ENCODE peak calls at places on chromosomes 12 and 14, in six cellular contexts. One of them, this sample, is unnamed.
A peak's percentile ranks its signal among the peaks of the same experiment; 100 is the strongest.

GRCh38 chr12:25859976-25860375 is 98.5 kb upstream of the RASSF8 start:
- DNase-seq in neural progenitor cell: no peak
- DNase-seq in GM23338: no peak
- DNase-seq in GM23248: no peak
- DNase-seq in PC-9: no peak
- DNase-seq in PC-3: no peak
- DNase-seq in this sample: no peak

GRCh38 chr12:42145197-42145549 is 499 bp upstream of the GXYLT1 start:
- DNase-seq in neural progenitor cell: peak; percentile 40
- DNase-seq in GM23338: peak; percentile 35
- DNase-seq in GM23248: no peak
- DNase-seq in PC-9: no peak
- DNase-seq in PC-3: peak; percentile 2
- DNase-seq in this sample: no peak

GRCh38 chr12:2084553-2085296 is 31.9 kb downstream of the CACNA1C start:
- DNase-seq in neural progenitor cell: no peak
- DNase-seq in GM23338: no peak
- DNase-seq in GM23248: peak; percentile 96
- DNase-seq in PC-9: no peak
- DNase-seq in PC-3: peak; percentile 38
- DNase-seq in this sample: no peak

GRCh38 chr12:53950441-53950781 is 4.3 kb upstream of the HOXC12 start:
- DNase-seq in neural progenitor cell: no peak
- DNase-seq in GM23338: no peak
- DNase-seq in GM23248: no peak
- DNase-seq in PC-9: no peak
- DNase-seq in PC-3: peak; percentile 47
- DNase-seq in this sample: no peak

GRCh38 chr12:46402861-46403731 is 30.5 kb upstream of the SLC38A2 start:
- DNase-seq in neural progenitor cell: no peak
- DNase-seq in GM23338: no peak
- DNase-seq in GM23248: peak; percentile 62
- DNase-seq in PC-9: no peak
- DNase-seq in PC-3: peak; percentile 17
- DNase-seq in this sample: no peak

GRCh38 chr12:132435486-132436187 is 54.3 kb upstream of the FBRSL1 start:
- DNase-seq in neural progenitor cell: no peak
- DNase-seq in GM23338: no peak
- DNase-seq in GM23248: no peak
- DNase-seq in PC-9: no peak
- DNase-seq in PC-3: no peak
- DNase-seq in this sample: no peak

GRCh38 chr12:1676043-1676442 is 14.8 kb upstream of the ADIPOR2 start:
- DNase-seq in neural progenitor cell: no peak
- DNase-seq in GM23338: no peak
- DNase-seq in GM23248: no peak
- DNase-seq in PC-9: no peak
- DNase-seq in PC-3: no peak
- DNase-seq in this sample: no peak

GRCh38 chr14:68359862-68360552 is 432.9 kb downstream of the ZFP36L1 start:
- DNase-seq in neural progenitor cell: no peak
- DNase-seq in GM23338: no peak
- DNase-seq in GM23248: peak; percentile 45
- DNase-seq in PC-9: no peak
- DNase-seq in PC-3: peak; percentile 28
- DNase-seq in this sample: no peak

GRCh38 chr12:5556033-5556614 is 124.2 kb downstream of the NTF3 start:
- DNase-seq in neural progenitor cell: no peak
- DNase-seq in GM23338: peak; percentile 59
- DNase-seq in GM23248: no peak
- DNase-seq in PC-9: no peak
- DNase-seq in PC-3: peak; percentile 2
- DNase-seq in this sample: no peak

GRCh38 chr12:28811457-28811856 is 337.6 kb upstream of the FAR2 start:
- DNase-seq in neural progenitor cell: no peak
- DNase-seq in GM23338: no peak
- DNase-seq in GM23248: no peak
- DNase-seq in PC-9: no peak
- DNase-seq in PC-3: no peak
- DNase-seq in this sample: no peak

GRCh38 chr12:55972906-55973597 is 826 bp upstream of the RAB5B start:
- DNase-seq in neural progenitor cell: no peak
- DNase-seq in GM23338: no peak
- DNase-seq in GM23248: no peak
- DNase-seq in PC-9: no peak
- DNase-seq in PC-3: no peak
- DNase-seq in this sample: no peak

GRCh38 chr12:121005346-121005815 is 10.9 kb downstream of the C12orf43 start:
- DNase-seq in neural progenitor cell: peak; percentile 77
- DNase-seq in GM23338: peak; percentile 87
- DNase-seq in GM23248: peak; percentile 70
- DNase-seq in PC-9: peak; percentile 60
- DNase-seq in PC-3: peak; percentile 72
- DNase-seq in this sample: peak; percentile 37

GRCh38 chr14:23164949-23165348 is 18.5 kb downstream of the SLC7A8 start:
- DNase-seq in neural progenitor cell: no peak
- DNase-seq in GM23338: no peak
- DNase-seq in GM23248: no peak
- DNase-seq in PC-9: no peak
- DNase-seq in PC-3: no peak
- DNase-seq in this sample: no peak

GRCh38 chr14:73472182-73473114 is 14.1 kb upstream of the NUMB start:
- DNase-seq in neural progenitor cell: peak; percentile 71
- DNase-seq in GM23338: peak; percentile 86
- DNase-seq in GM23248: peak; percentile 83
- DNase-seq in PC-9: peak; percentile 51
- DNase-seq in PC-3: peak; percentile 87
- DNase-seq in this sample: peak; percentile 51

GRCh38 chr12:109981311-109981710 is 14.9 kb downstream of the GIT2 start:
- DNase-seq in neural progenitor cell: no peak
- DNase-seq in GM23338: no peak
- DNase-seq in GM23248: no peak
- DNase-seq in PC-9: no peak
- DNase-seq in PC-3: no peak
- DNase-seq in this sample: no peak

GRCh38 chr12:39912211-39912980 is 193.5 kb downstream of the SLC2A13 start:
- DNase-seq in neural progenitor cell: no peak
- DNase-seq in GM23338: peak; percentile 6
- DNase-seq in GM23248: no peak
- DNase-seq in PC-9: no peak
- DNase-seq in PC-3: peak; percentile 79
- DNase-seq in this sample: no peak

GRCh38 chr12:109710747-109711595 is 2.7 kb upstream of the FAM222A start:
- DNase-seq in neural progenitor cell: no peak
- DNase-seq in GM23338: no peak
- DNase-seq in GM23248: peak; percentile 49
- DNase-seq in PC-9: peak; percentile 84
- DNase-seq in PC-3: no peak
- DNase-seq in this sample: no peak

GRCh38 chr14:29710015-29710414 is 217.6 kb downstream of the PRKD1 start:
- DNase-seq in neural progenitor cell: peak; percentile 19
- DNase-seq in GM23338: no peak
- DNase-seq in GM23248: peak; percentile 14
- DNase-seq in PC-9: no peak
- DNase-seq in PC-3: peak; percentile 22
- DNase-seq in this sample: no peak

GRCh38 chr14:99672506-99673327 is 11.4 kb upstream of the CYP46A1 start:
- DNase-seq in neural progenitor cell: no peak
- DNase-seq in GM23338: peak; percentile 44
- DNase-seq in GM23248: no peak
- DNase-seq in PC-9: no peak
- DNase-seq in PC-3: no peak
- DNase-seq in this sample: peak; percentile 21

GRCh38 chr14:24875203-24875840 is 174.6 kb downstream of the STXBP6 start:
- DNase-seq in neural progenitor cell: no peak
- DNase-seq in GM23338: no peak
- DNase-seq in GM23248: peak; percentile 56
- DNase-seq in PC-9: no peak
- DNase-seq in PC-3: no peak
- DNase-seq in this sample: no peak

GRCh38 chr12:29519585-29520182 is 22.2 kb upstream of the OVCH1 start:
- DNase-seq in neural progenitor cell: peak; percentile 44
- DNase-seq in GM23338: peak; percentile 49
- DNase-seq in GM23248: peak; percentile 56
- DNase-seq in PC-9: no peak
- DNase-seq in PC-3: peak; percentile 86
- DNase-seq in this sample: peak; percentile 57

GRCh38 chr14:33959692-33960151 is 8.8 kb upstream of the EGLN3 start:
- DNase-seq in neural progenitor cell: peak; percentile 57
- DNase-seq in GM23338: peak; percentile 66
- DNase-seq in GM23248: no peak
- DNase-seq in PC-9: no peak
- DNase-seq in PC-3: no peak
- DNase-seq in this sample: no peak

GRCh38 chr12:28222081-28222700 is 31.9 kb downstream of the CCDC91 start:
- DNase-seq in neural progenitor cell: no peak
- DNase-seq in GM23338: no peak
- DNase-seq in GM23248: no peak
- DNase-seq in PC-9: no peak
- DNase-seq in PC-3: no peak
- DNase-seq in this sample: no peak

GRCh38 chr12:4275869-4276253 is 2.3 kb downstream of the CCND2 start:
- DNase-seq in neural progenitor cell: peak; percentile 19
- DNase-seq in GM23338: peak; percentile 36
- DNase-seq in GM23248: no peak
- DNase-seq in PC-9: no peak
- DNase-seq in PC-3: no peak
- DNase-seq in this sample: no peak

GRCh38 chr12:52361553-52361952 is 5.7 kb downstream of the KRT85 start:
- DNase-seq in neural progenitor cell: no peak
- DNase-seq in GM23338: no peak
- DNase-seq in GM23248: no peak
- DNase-seq in PC-9: no peak
- DNase-seq in PC-3: no peak
- DNase-seq in this sample: no peak

DNA sequence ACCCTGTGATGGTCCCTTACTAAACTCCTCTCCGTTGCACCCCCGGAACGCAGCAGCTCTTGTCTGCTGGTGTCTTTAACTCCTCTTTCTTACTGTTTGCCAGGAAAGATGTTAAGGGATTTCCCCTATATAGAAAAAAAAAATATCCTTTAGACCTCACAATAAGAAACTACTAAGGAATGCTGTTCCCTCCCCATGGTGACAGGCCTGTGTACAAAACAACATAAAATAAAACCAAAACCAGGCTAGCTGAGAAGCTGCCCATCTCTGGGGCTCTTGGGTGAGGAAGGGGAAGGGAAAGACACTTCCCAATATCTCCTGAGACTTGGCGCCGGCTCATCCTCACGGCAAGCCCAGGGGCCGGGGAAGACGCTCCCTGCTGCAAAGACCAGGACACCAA is 95.5 kb downstream of the CHGA start:
- DNase-seq in neural progenitor cell: no peak
- DNase-seq in GM23338: no peak
- DNase-seq in GM23248: peak; percentile 44
- DNase-seq in PC-9: no peak
- DNase-seq in PC-3: no peak
- DNase-seq in this sample: no peak
- H3K79me2 ChIP-seq in neural progenitor cell: no peaks in the 10 kb centered on the region
- H3K79me2 ChIP-seq in GM23338: peaks cover 56% of the 10 kb centered on the region
- H3K79me2 ChIP-seq in GM23248: no peaks in the 10 kb centered on the region
- H3K79me2 ChIP-seq in PC-9: peaks cover 4% of the 10 kb centered on the region
- H3K79me2 ChIP-seq in PC-3: no peaks in the 10 kb centered on the region
- H3K79me2 ChIP-seq in this sample: no peaks in the 10 kb centered on the region

GRCh38 chr14:60640859-60641721 is 8.2 kb downstream of the SIX1 start:
- DNase-seq in neural progenitor cell: peak; percentile 36
- DNase-seq in GM23338: peak; percentile 52
- DNase-seq in GM23248: no peak
- DNase-seq in PC-9: no peak
- DNase-seq in PC-3: no peak
- DNase-seq in this sample: no peak

GRCh38 chr14:60637138-60637489 is 12.2 kb downstream of the SIX1 start:
- DNase-seq in neural progenitor cell: peak; percentile 29
- DNase-seq in GM23338: no peak
- DNase-seq in GM23248: no peak
- DNase-seq in PC-9: no peak
- DNase-seq in PC-3: no peak
- DNase-seq in this sample: no peak

GRCh38 chr14:60634153-60634552 is 15.1 kb downstream of the SIX1 start:
- DNase-seq in neural progenitor cell: no peak
- DNase-seq in GM23338: no peak
- DNase-seq in GM23248: no peak
- DNase-seq in PC-9: no peak
- DNase-seq in PC-3: no peak
- DNase-seq in this sample: no peak

GRCh38 chr14:60639677-60640076 is 9.6 kb downstream of the SIX1 start:
- DNase-seq in neural progenitor cell: no peak
- DNase-seq in GM23338: no peak
- DNase-seq in GM23248: no peak
- DNase-seq in PC-9: no peak
- DNase-seq in PC-3: no peak
- DNase-seq in this sample: no peak

GRCh38 chr14:60637490-60638452 is 11.5 kb downstream of the SIX1 start:
- DNase-seq in neural progenitor cell: peak; percentile 79
- DNase-seq in GM23338: peak; percentile 82
- DNase-seq in GM23248: peak; percentile 69
- DNase-seq in PC-9: no peak
- DNase-seq in PC-3: peak; percentile 42
- DNase-seq in this sample: no peak
- TF ChIP-seq EZH2 in neural progenitor cell: peak; percentile 55
- TF ChIP-seq EZH2 in GM23338: peak; percentile 2
- TF ChIP-seq EZH2 in GM23248: no peak
- TF ChIP-seq EZH2 in PC-9: no peak
- TF ChIP-seq EZH2 in PC-3: no peak
- TF ChIP-seq EZH2 in this sample: no peak

DNA sequence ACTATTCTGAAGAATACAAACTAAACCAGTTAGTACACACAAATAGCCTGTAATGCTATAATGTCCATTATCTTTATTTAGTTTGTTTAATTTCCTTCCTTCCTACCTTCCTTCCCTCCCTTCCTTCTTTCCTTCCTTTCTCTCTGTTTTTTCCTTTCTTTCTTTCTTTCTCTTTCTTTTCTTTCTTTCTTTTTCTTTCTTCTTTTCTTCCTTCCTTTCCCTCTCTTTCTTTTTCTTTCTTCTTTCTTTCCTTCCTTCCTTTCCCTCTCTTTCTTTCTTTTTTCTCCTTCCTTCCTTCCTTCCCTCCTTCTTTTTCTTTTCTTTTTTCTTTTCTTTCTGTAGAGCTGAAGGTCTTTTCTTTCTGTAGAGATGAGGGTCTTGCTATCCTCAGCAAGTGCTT is 131.2 kb downstream of the TMEM30B start:
- DNase-seq in neural progenitor cell: no peak
- DNase-seq in GM23338: no peak
- DNase-seq in GM23248: no peak
- DNase-seq in PC-9: no peak
- DNase-seq in PC-3: no peak
- DNase-seq in this sample: no peak
- H3F3A ChIP-seq in neural progenitor cell: peaks cover 31% of the 10 kb centered on the region
- H3F3A ChIP-seq in GM23338: no peaks in the 10 kb centered on the region
- H3F3A ChIP-seq in GM23248: peaks cover 42% of the 10 kb centered on the region
- H3F3A ChIP-seq in PC-9: no peaks in the 10 kb centered on the region
- H3F3A ChIP-seq in PC-3: no peaks in the 10 kb centered on the region
- H3F3A ChIP-seq in this sample: no peaks in the 10 kb centered on the region

DNA sequence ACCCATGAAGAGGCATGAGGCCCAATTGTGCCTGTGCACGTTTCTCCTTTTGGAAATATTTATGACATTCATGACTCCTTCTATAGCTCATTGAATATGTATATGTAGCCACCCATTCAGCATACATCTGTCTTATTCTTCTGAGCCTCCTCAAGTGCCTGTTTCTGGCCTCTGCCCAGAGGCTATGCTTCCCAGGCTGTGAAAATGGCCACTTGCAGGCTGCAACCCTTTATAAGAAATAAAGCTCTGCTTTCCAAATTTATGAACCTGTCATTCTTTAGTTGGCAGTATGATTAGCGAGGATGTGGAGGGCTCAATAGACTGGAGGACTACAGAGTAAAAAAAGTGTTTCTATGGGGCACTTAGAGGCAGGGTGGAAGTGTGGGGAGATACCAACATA is 35.3 kb downstream of the TSPAN19 start:
- DNase-seq in neural progenitor cell: no peak
- DNase-seq in GM23338: no peak
- DNase-seq in GM23248: no peak
- DNase-seq in PC-9: no peak
- DNase-seq in PC-3: no peak
- DNase-seq in this sample: no peak
- H3K79me2 ChIP-seq in neural progenitor cell: no peaks in the 10 kb centered on the region
- H3K79me2 ChIP-seq in GM23338: no peaks in the 10 kb centered on the region
- H3K79me2 ChIP-seq in GM23248: no peaks in the 10 kb centered on the region
- H3K79me2 ChIP-seq in PC-9: no peaks in the 10 kb centered on the region
- H3K79me2 ChIP-seq in PC-3: no peaks in the 10 kb centered on the region
- H3K79me2 ChIP-seq in this sample: no peaks in the 10 kb centered on the region